ENCODE peak calls at places on chromosomes 11 and 22, in six cellular contexts. W, K, L, C, T and Q are unnamed samples.

GRCh38 chr11:2587132-2587930 is 112.5 kb downstream of the KCNQ1OT1 start:
- DNase-seq in W (no peak), K (no peak), L (no peak), C (peak), T (no peak), Q (no peak)

GRCh38 chr11:70155386-70155785 is 47.7 kb upstream of the FADD start:
- DNase-seq in W (no peak), K (no peak), L (no peak), C (no peak), T (no peak), Q (no peak)

GRCh38 chr11:60831501-60832079 is 10.3 kb upstream of the CCDC86 start:
- DNase-seq in W (peak), K (peak), L (no peak), C (no peak), T (peak), Q (peak)

GRCh38 chr11:19679952-19680823 is 32.4 kb upstream of the NAV2 start:
- DNase-seq in W (no peak), K (peak), L (peak), C (peak), T (peak), Q (peak)

GRCh38 chr22:23129149-23129548 is 12.6 kb downstream of the RSPH14 start:
- DNase-seq in W (no peak), K (no peak), L (no peak), C (no peak), T (no peak), Q (no peak)

GRCh38 chr11:23846902-23847422 is 649.9 kb upstream of the LUZP2 start:
- DNase-seq in W (no peak), K (no peak), L (no peak), C (no peak), T (no peak), Q (peak)

GRCh38 chr11:44857490-44857889 is 93.2 kb downstream of the TP53I11 start:
- DNase-seq in W (no peak), K (no peak), L (no peak), C (no peak), T (no peak), Q (no peak)

GRCh38 chr11:86097965-86098364 is 29.1 kb upstream of the PICALM start:
- DNase-seq in W (no peak), K (no peak), L (no peak), C (no peak), T (no peak), Q (no peak)

GRCh38 chr11:94132152-94132558 is 3.5 kb downstream of the PANX1 start:
- DNase-seq in W (no peak), K (peak), L (no peak), C (no peak), T (no peak), Q (peak)